ENCODE peak calls at places on chromosomes 4 and X, in nine cellular contexts. One of them, this sample, is unnamed.

GRCh38 chr4:184287697-184288255 is 70.1 kb upstream of the ENPP6 start:
- DNase-seq in endothelial cell of umbilical vein: peak
- DNase-seq in esophagus muscularis mucosa: peak
- DNase-seq in HepG2: peak
- DNase-seq in suprapubic skin: no peak
- DNase-seq in sigmoid colon: no peak
- DNase-seq in spleen: no peak
- DNase-seq in K562: no peak
- DNase-seq in stomach: peak
- DNase-seq in this sample: peak

GRCh38 chr4:88619973-88620372 is 27.7 kb downstream of the HERC3 start:
- DNase-seq in spleen: no peak
- DNase-seq in HepG2: no peak
- DNase-seq in sigmoid colon: no peak
- DNase-seq in stomach: no peak
- DNase-seq in endothelial cell of umbilical vein: no peak
- DNase-seq in suprapubic skin: no peak
- DNase-seq in K562: no peak
- DNase-seq in esophagus muscularis mucosa: no peak
- DNase-seq in this sample: no peak

GRCh38 chrX:107454302-107454701 is 4.8 kb downstream of the FRMPD3 start:
- DNase-seq in suprapubic skin: no peak
- DNase-seq in sigmoid colon: no peak
- DNase-seq in endothelial cell of umbilical vein: no peak
- DNase-seq in stomach: no peak
- DNase-seq in K562: no peak
- DNase-seq in HepG2: no peak
- DNase-seq in spleen: no peak
- DNase-seq in esophagus muscularis mucosa: no peak
- DNase-seq in this sample: no peak

GRCh38 chr4:100357542-100357941 is 160.3 kb downstream of the EMCN start:
- DNase-seq in stomach: no peak
- DNase-seq in K562: no peak
- DNase-seq in suprapubic skin: no peak
- DNase-seq in spleen: no peak
- DNase-seq in HepG2: no peak
- DNase-seq in sigmoid colon: no peak
- DNase-seq in esophagus muscularis mucosa: no peak
- DNase-seq in endothelial cell of umbilical vein: no peak
- DNase-seq in this sample: no peak

GRCh38 chrX:150983526-150984163 is 510 bp downstream of the HMGB3 start:
- DNase-seq in HepG2: no peak
- DNase-seq in stomach: no peak
- DNase-seq in esophagus muscularis mucosa: no peak
- DNase-seq in sigmoid colon: no peak
- DNase-seq in spleen: no peak
- DNase-seq in K562: peak
- DNase-seq in endothelial cell of umbilical vein: peak
- DNase-seq in suprapubic skin: no peak
- DNase-seq in this sample: no peak

GRCh38 chrX:136694491-136695087 is 46.6 kb downstream of the CD40LG start:
- DNase-seq in esophagus muscularis mucosa: no peak
- DNase-seq in sigmoid colon: no peak
- DNase-seq in stomach: no peak
- DNase-seq in spleen: no peak
- DNase-seq in HepG2: peak
- DNase-seq in K562: peak
- DNase-seq in suprapubic skin: no peak
- DNase-seq in endothelial cell of umbilical vein: peak
- DNase-seq in this sample: no peak

GRCh38 chr4:165810726-165811125 is 62.3 kb upstream of the TLL1 start:
- DNase-seq in spleen: no peak
- DNase-seq in esophagus muscularis mucosa: no peak
- DNase-seq in suprapubic skin: no peak
- DNase-seq in sigmoid colon: no peak
- DNase-seq in HepG2: no peak
- DNase-seq in stomach: no peak
- DNase-seq in endothelial cell of umbilical vein: no peak
- DNase-seq in K562: no peak
- DNase-seq in this sample: no peak

GRCh38 chrX:141258080-141258479 is 15.8 kb upstream of the SPANXC start:
- DNase-seq in suprapubic skin: no peak
- DNase-seq in endothelial cell of umbilical vein: no peak
- DNase-seq in sigmoid colon: no peak
- DNase-seq in stomach: no peak
- DNase-seq in esophagus muscularis mucosa: no peak
- DNase-seq in spleen: no peak
- DNase-seq in HepG2: no peak
- DNase-seq in K562: no peak
- DNase-seq in this sample: no peak

GRCh38 chrX:79506001-79506400 is 138.9 kb upstream of the ITM2A start:
- DNase-seq in endothelial cell of umbilical vein: no peak
- DNase-seq in K562: no peak
- DNase-seq in suprapubic skin: no peak
- DNase-seq in HepG2: no peak
- DNase-seq in sigmoid colon: no peak
- DNase-seq in esophagus muscularis mucosa: no peak
- DNase-seq in spleen: no peak
- DNase-seq in stomach: no peak
- DNase-seq in this sample: no peak

GRCh38 chr4:157674699-157675098 is 454.2 kb downstream of the GRIA2 start:
- DNase-seq in esophagus muscularis mucosa: no peak
- DNase-seq in spleen: no peak
- DNase-seq in HepG2: no peak
- DNase-seq in suprapubic skin: no peak
- DNase-seq in sigmoid colon: no peak
- DNase-seq in K562: no peak
- DNase-seq in stomach: no peak
- DNase-seq in endothelial cell of umbilical vein: no peak
- DNase-seq in this sample: no peak

GRCh38 chrX:40832723-40833122 is 97.4 kb upstream of the MED14 start:
- DNase-seq in suprapubic skin: no peak
- DNase-seq in K562: no peak
- DNase-seq in HepG2: no peak
- DNase-seq in spleen: no peak
- DNase-seq in endothelial cell of umbilical vein: no peak
- DNase-seq in esophagus muscularis mucosa: no peak
- DNase-seq in stomach: no peak
- DNase-seq in sigmoid colon: no peak
- DNase-seq in this sample: no peak

GRCh38 chrX:85391185-85391878 is 11.9 kb upstream of the POF1B start:
- DNase-seq in suprapubic skin: no peak
- DNase-seq in stomach: no peak
- DNase-seq in esophagus muscularis mucosa: no peak
- DNase-seq in HepG2: no peak
- DNase-seq in sigmoid colon: no peak
- DNase-seq in endothelial cell of umbilical vein: no peak
- DNase-seq in K562: no peak
- DNase-seq in spleen: no peak
- DNase-seq in this sample: no peak

GRCh38 chrX:54012830-54013500 is 31.3 kb downstream of the PHF8 start:
- DNase-seq in sigmoid colon: no peak
- DNase-seq in spleen: no peak
- DNase-seq in esophagus muscularis mucosa: no peak
- DNase-seq in K562: no peak
- DNase-seq in endothelial cell of umbilical vein: no peak
- DNase-seq in suprapubic skin: no peak
- DNase-seq in stomach: no peak
- DNase-seq in HepG2: no peak
- DNase-seq in this sample: no peak

GRCh38 chr4:175456131-175456530 is 355.9 kb downstream of the GPM6A start:
- DNase-seq in stomach: no peak
- DNase-seq in HepG2: no peak
- DNase-seq in esophagus muscularis mucosa: no peak
- DNase-seq in suprapubic skin: no peak
- DNase-seq in spleen: no peak
- DNase-seq in sigmoid colon: no peak
- DNase-seq in K562: no peak
- DNase-seq in endothelial cell of umbilical vein: no peak
- DNase-seq in this sample: no peak

GRCh38 chr4:172515266-172515879 is 653.2 kb upstream of the GALNT7 start:
- DNase-seq in K562: no peak
- DNase-seq in endothelial cell of umbilical vein: no peak
- DNase-seq in suprapubic skin: no peak
- DNase-seq in esophagus muscularis mucosa: no peak
- DNase-seq in sigmoid colon: no peak
- DNase-seq in HepG2: no peak
- DNase-seq in spleen: no peak
- DNase-seq in stomach: no peak
- DNase-seq in this sample: no peak

GRCh38 chr4:10534820-10535219 is 77.6 kb upstream of the ZNF518B start:
- DNase-seq in K562: no peak
- DNase-seq in spleen: no peak
- DNase-seq in sigmoid colon: no peak
- DNase-seq in suprapubic skin: no peak
- DNase-seq in HepG2: no peak
- DNase-seq in stomach: no peak
- DNase-seq in endothelial cell of umbilical vein: no peak
- DNase-seq in esophagus muscularis mucosa: no peak
- DNase-seq in this sample: no peak

GRCh38 chrX:66632986-66633385 is 5.9 kb downstream of the EDA2R start:
- DNase-seq in endothelial cell of umbilical vein: no peak
- DNase-seq in stomach: no peak
- DNase-seq in suprapubic skin: no peak
- DNase-seq in K562: no peak
- DNase-seq in spleen: no peak
- DNase-seq in esophagus muscularis mucosa: no peak
- DNase-seq in sigmoid colon: no peak
- DNase-seq in HepG2: no peak
- DNase-seq in this sample: no peak

GRCh38 chrX:19225906-19226305 is 103.6 kb upstream of the ADGRG2 start:
- DNase-seq in endothelial cell of umbilical vein: no peak
- DNase-seq in HepG2: no peak
- DNase-seq in spleen: no peak
- DNase-seq in sigmoid colon: no peak
- DNase-seq in K562: no peak
- DNase-seq in suprapubic skin: no peak
- DNase-seq in esophagus muscularis mucosa: no peak
- DNase-seq in stomach: no peak
- DNase-seq in this sample: no peak

DNA sequence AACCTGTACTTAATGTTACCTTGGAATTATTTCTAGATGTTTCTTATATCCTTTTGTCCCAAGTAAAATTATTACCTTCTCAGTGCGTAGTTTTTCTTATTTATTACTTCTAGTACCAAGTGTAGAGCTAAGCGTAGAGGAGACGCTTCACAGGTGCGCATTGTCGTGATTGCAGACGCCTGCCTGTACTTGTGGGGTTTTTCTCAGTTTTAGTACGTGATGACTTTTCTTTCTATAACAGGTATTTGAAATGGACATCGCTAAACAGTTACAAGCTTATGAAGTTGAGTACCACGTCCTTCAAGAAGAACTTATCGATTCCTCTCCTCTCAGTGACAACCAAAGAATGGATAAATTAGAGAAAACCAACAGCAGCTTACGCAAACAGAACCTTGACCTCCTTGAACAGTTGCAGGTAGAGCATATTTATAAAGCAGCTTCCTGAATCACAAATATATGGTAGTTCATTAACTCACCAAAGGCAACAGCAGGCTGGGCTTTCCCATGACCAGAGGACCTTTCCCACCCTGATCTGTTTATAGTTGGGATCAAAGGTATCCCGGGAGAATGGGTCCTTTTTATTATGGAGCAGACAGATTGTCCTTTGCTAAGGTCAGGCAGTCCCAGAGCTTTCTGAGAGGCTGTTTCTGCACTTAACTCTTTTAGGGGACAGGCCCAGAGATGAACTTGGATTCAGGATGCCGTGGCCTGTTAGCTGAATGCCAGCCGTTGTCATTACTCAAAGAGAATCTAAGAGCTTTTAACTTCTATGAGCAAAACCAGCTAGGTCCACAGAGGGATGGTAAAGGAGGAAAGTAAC is 172.9 kb downstream of the PTTG2 start:
- DNase-seq in suprapubic skin: peak
- DNase-seq in HepG2: peak
- DNase-seq in spleen: no peak
- DNase-seq in K562: no peak
- DNase-seq in stomach: no peak
- DNase-seq in endothelial cell of umbilical vein: no peak
- DNase-seq in sigmoid colon: no peak
- DNase-seq in esophagus muscularis mucosa: no peak
- DNase-seq in this sample: peak
- TF ChIP-seq POLR2A in suprapubic skin: no peak
- TF ChIP-seq POLR2A in HepG2: no peak
- TF ChIP-seq POLR2A in spleen: no peak
- TF ChIP-seq POLR2A in K562: no peak
- TF ChIP-seq POLR2A in stomach: no peak
- TF ChIP-seq POLR2A in endothelial cell of umbilical vein: no peak
- TF ChIP-seq POLR2A in sigmoid colon: no peak
- TF ChIP-seq POLR2A in esophagus muscularis mucosa: no peak
- TF ChIP-seq POLR2A in this sample: peak

GRCh38 chr4:31040106-31040505 is 319.9 kb downstream of the PCDH7 start:
- DNase-seq in esophagus muscularis mucosa: no peak
- DNase-seq in K562: no peak
- DNase-seq in spleen: no peak
- DNase-seq in stomach: no peak
- DNase-seq in suprapubic skin: no peak
- DNase-seq in sigmoid colon: no peak
- DNase-seq in HepG2: no peak
- DNase-seq in endothelial cell of umbilical vein: no peak
- DNase-seq in this sample: no peak
- TF ChIP-seq CTCF in esophagus muscularis mucosa: no peak
- TF ChIP-seq CTCF in K562: no peak
- TF ChIP-seq CTCF in spleen: no peak
- TF ChIP-seq CTCF in stomach: no peak
- TF ChIP-seq CTCF in suprapubic skin: no peak
- TF ChIP-seq CTCF in sigmoid colon: no peak
- TF ChIP-seq CTCF in HepG2: no peak
- TF ChIP-seq CTCF in endothelial cell of umbilical vein: no peak
- TF ChIP-seq CTCF in this sample: no peak

GRCh38 chrX:76228499-76228898 is 55.6 kb downstream of the PBDC1 start:
- DNase-seq in spleen: no peak
- DNase-seq in stomach: no peak
- DNase-seq in esophagus muscularis mucosa: no peak
- DNase-seq in sigmoid colon: no peak
- DNase-seq in suprapubic skin: no peak
- DNase-seq in endothelial cell of umbilical vein: no peak
- DNase-seq in HepG2: no peak
- DNase-seq in K562: no peak
- DNase-seq in this sample: no peak
- TF ChIP-seq POLR2AphosphoS5 in spleen: no peak
- TF ChIP-seq POLR2AphosphoS5 in stomach: no peak
- TF ChIP-seq POLR2AphosphoS5 in esophagus muscularis mucosa: no peak
- TF ChIP-seq POLR2AphosphoS5 in sigmoid colon: no peak
- TF ChIP-seq POLR2AphosphoS5 in suprapubic skin: no peak
- TF ChIP-seq POLR2AphosphoS5 in endothelial cell of umbilical vein: no peak
- TF ChIP-seq POLR2AphosphoS5 in HepG2: no peak
- TF ChIP-seq POLR2AphosphoS5 in K562: no peak
- TF ChIP-seq POLR2AphosphoS5 in this sample: no peak

DNA sequence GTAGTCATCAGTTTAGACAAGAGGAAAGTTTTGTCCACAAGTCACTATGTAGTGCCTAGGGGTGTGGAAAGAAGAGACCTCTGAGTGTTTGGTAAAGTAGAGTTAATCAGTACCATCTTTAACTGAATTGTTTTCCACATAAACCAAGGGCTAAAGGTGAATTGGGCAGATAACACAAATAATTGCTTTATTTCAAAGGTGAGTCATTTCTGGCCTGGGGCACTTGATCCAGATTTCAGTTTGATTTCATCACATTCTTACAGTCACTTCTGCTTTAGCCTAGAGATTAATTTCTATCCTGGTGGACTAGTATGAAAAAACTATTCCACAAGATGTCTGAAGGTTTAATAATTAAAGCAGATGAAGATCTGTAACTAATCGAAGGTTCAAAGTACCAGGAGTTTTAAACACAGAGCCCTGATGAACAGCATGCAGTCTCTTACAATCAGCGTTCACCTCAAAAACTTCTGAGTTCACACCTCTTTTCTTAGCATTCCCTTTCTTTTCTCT is 74.5 kb upstream of the BOD1L1 start:
- DNase-seq in esophagus muscularis mucosa: no peak
- DNase-seq in spleen: no peak
- DNase-seq in suprapubic skin: no peak
- DNase-seq in stomach: no peak
- DNase-seq in K562: no peak
- DNase-seq in endothelial cell of umbilical vein: no peak
- DNase-seq in HepG2: peak
- DNase-seq in sigmoid colon: no peak
- DNase-seq in this sample: no peak
- TF ChIP-seq POLR2A in esophagus muscularis mucosa: no peak
- TF ChIP-seq POLR2A in spleen: no peak
- TF ChIP-seq POLR2A in suprapubic skin: no peak
- TF ChIP-seq POLR2A in stomach: no peak
- TF ChIP-seq POLR2A in K562: no peak
- TF ChIP-seq POLR2A in endothelial cell of umbilical vein: no peak
- TF ChIP-seq POLR2A in HepG2: no peak
- TF ChIP-seq POLR2A in sigmoid colon: no peak
- TF ChIP-seq POLR2A in this sample: no peak

This sample was measured in transverse colon.